ENCODE peak calls at places on chromosomes 11 and 22, in nine cellular contexts. K is right lobe of liver, A is sigmoid colon, Y is gastrocnemius medialis, Q is adrenal gland, U is A549, S is body of pancreas, I is IMR-90, N is HCT116. J is an unnamed sample.

GRCh38 chr11:118921121-118921928 is 4.4 kb downstream of the BCL9L start:
- DNase-seq in K (peak; percentile 86), A (peak; percentile 93), Y (peak; percentile 80), Q (peak; percentile 92), U (peak; percentile 89), S (peak; percentile 88), I (peak; percentile 88), N (no peak), J (no peak)

GRCh38 chr11:2800655-2801531 is 84.7 kb downstream of the CDKN1C start:
- DNase-seq in K (peak; percentile 39), A (peak; percentile 57), Y (peak; percentile 8), Q (peak; percentile 11), U (no peak), S (peak; percentile 1), I (no peak), N (no peak), J (no peak)

GRCh38 chr11:76239483-76240142 is 33.3 kb upstream of the WNT11 start:
- DNase-seq in K (no peak), A (no peak), Y (no peak), Q (no peak), U (no peak), S (no peak), I (no peak), N (no peak), J (no peak)

GRCh38 chr11:63554901-63555218 is 8.3 kb downstream of the PLAAT2 start:
- DNase-seq in K (no peak), A (no peak), Y (no peak), Q (no peak), U (no peak), S (no peak), I (no peak), N (no peak), J (no peak)

GRCh38 chr11:3137486-3138177 is 27.5 kb downstream of the OSBPL5 start:
- DNase-seq in K (peak; percentile 50), A (peak; percentile 57), Y (no peak), Q (no peak), U (no peak), S (no peak), I (no peak), N (no peak), J (no peak)

GRCh38 chr22:22068025-22068424 is 85.4 kb upstream of the TOP3B start:
- DNase-seq in K (no peak), A (no peak), Y (no peak), Q (no peak), U (no peak), S (no peak), I (no peak), N (no peak), J (no peak)

GRCh38 chr11:107712342-107712741 is 486 bp upstream of the SLN start:
- DNase-seq in K (no peak), A (no peak), Y (no peak), Q (no peak), U (no peak), S (no peak), I (no peak), N (no peak), J (no peak)

GRCh38 chr11:61645179-61645868 is 34.9 kb upstream of the DAGLA start:
- DNase-seq in K (no peak), A (no peak), Y (no peak), Q (no peak), U (no peak), S (no peak), I (peak; percentile 19), N (no peak), J (no peak)

GRCh38 chr11:1749787-1750351 is 526 bp downstream of the IFITM10 start:
- DNase-seq in K (no peak), A (no peak), Y (peak; percentile 50), Q (peak; percentile 76), U (no peak), S (no peak), I (peak; percentile 78), N (no peak), J (no peak)

GRCh38 chr22:38257650-38258246 is 15.1 kb downstream of the TMEM184B start:
- DNase-seq in K (no peak), A (no peak), Y (no peak), Q (no peak), U (no peak), S (peak; percentile 76), I (no peak), N (no peak), J (no peak)

GRCh38 chr11:76694664-76695063 is 24.1 kb upstream of the LRRC32 start:
- DNase-seq in K (no peak), A (no peak), Y (no peak), Q (no peak), U (peak; percentile 31), S (no peak), I (peak; percentile 90), N (no peak), J (no peak)

GRCh38 chr11:100576044-100577021 is 110.8 kb upstream of the ARHGAP42 start:
- DNase-seq in K (no peak), A (no peak), Y (no peak), Q (peak; percentile 16), U (peak; percentile 52), S (peak; percentile 33), I (peak; percentile 73), N (peak; percentile 43), J (no peak)

GRCh38 chr11:126352934-126353801 is 2.3 kb upstream of the ST3GAL4 start:
- DNase-seq in K (no peak), A (no peak), Y (no peak), Q (no peak), U (peak; percentile 75), S (no peak), I (peak; percentile 75), N (no peak), J (no peak)

GRCh38 chr22:46641829-46642266 is 21.7 kb downstream of the GRAMD4 start:
- DNase-seq in K (no peak), A (peak; percentile 82), Y (no peak), Q (no peak), U (no peak), S (no peak), I (peak; percentile 36), N (no peak), J (no peak)

GRCh38 chr11:64810891-64811272 is 531 bp upstream of the MEN1 start:
- DNase-seq in K (no peak), A (peak; percentile 65), Y (no peak), Q (no peak), U (no peak), S (peak; percentile 26), I (no peak), N (no peak), J (no peak)

GRCh38 chr11:47675851-47676250 is 33.5 kb upstream of the MTCH2 start:
- DNase-seq in K (no peak), A (no peak), Y (no peak), Q (no peak), U (no peak), S (no peak), I (no peak), N (no peak), J (no peak)

DNA sequence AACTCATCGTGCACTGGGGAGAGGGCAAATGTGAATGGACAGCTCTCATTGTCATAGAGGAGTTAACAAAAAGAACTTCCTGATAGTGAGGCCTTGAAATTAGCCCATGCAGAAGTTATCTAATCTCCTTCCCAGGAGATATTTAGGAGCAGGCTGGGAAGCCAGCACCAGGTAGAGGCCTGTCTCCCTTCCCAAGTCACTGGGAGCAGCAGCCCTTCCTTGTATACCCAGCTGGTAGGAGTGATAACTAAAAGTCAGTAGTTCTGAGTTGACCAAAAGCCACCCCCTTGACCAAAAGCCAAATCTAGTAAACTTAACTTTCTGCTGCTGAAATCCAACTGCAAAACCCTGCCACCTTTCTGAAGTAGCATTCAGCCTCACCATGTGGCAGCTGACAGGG is 1.4 kb upstream of the BACE1-AS start:
- DNase-seq in K (no peak), A (no peak), Y (no peak), Q (no peak), U (no peak), S (peak; percentile 80), I (no peak), N (no peak), J (no peak)
- TF ChIP-seq POLR2A in K (no peak), A (no peak), Y (no peak), Q (no peak), U (no peak), S (no peak), I (no peak), N (no peak), J (no peak)

GRCh38 chr11:41788177-41788576 is 328.7 kb upstream of the LRRC4C start:
- DNase-seq in K (no peak), A (no peak), Y (no peak), Q (no peak), U (no peak), S (no peak), I (no peak), N (no peak), J (no peak)
- H3K4me1 ChIP-seq in K (no peaks in the 10 kb centered on the region), A (no peaks in the 10 kb centered on the region), Y (no peaks in the 10 kb centered on the region), Q (no peaks in the 10 kb centered on the region), U (no peaks in the 10 kb centered on the region), S (no peaks in the 10 kb centered on the region), I (no peaks in the 10 kb centered on the region), N (no peaks in the 10 kb centered on the region), J (no peaks in the 10 kb centered on the region)

GRCh38 chr11:35216962-35217667 is 78.1 kb downstream of the CD44 start:
- DNase-seq in K (no peak), A (no peak), Y (no peak), Q (peak; percentile 44), U (no peak), S (peak; percentile 72), I (no peak), N (no peak), J (no peak)

GRCh38 chr11:35214792-35215193 is 75.8 kb downstream of the CD44 start:
- DNase-seq in K (no peak), A (no peak), Y (no peak), Q (no peak), U (peak; percentile 46), S (no peak), I (peak; percentile 97), N (peak; percentile 74), J (no peak)

GRCh38 chr11:35215945-35216344 is 77.0 kb downstream of the CD44 start:
- DNase-seq in K (no peak), A (no peak), Y (no peak), Q (no peak), U (no peak), S (no peak), I (no peak), N (no peak), J (no peak)

GRCh38 chr11:35211952-35212351 is 73.0 kb downstream of the CD44 start:
- DNase-seq in K (no peak), A (no peak), Y (no peak), Q (no peak), U (no peak), S (no peak), I (no peak), N (no peak), J (no peak)

GRCh38 chr11:35214181-35214770 is 75.3 kb downstream of the CD44 start:
- DNase-seq in K (no peak), A (no peak), Y (no peak), Q (no peak), U (no peak), S (no peak), I (no peak), N (no peak), J (no peak)
- TF ChIP-seq POLR2A in K (no peak), A (no peak), Y (no peak), Q (no peak), U (no peak), S (no peak), I (no peak), N (no peak), J (no peak)

DNA sequence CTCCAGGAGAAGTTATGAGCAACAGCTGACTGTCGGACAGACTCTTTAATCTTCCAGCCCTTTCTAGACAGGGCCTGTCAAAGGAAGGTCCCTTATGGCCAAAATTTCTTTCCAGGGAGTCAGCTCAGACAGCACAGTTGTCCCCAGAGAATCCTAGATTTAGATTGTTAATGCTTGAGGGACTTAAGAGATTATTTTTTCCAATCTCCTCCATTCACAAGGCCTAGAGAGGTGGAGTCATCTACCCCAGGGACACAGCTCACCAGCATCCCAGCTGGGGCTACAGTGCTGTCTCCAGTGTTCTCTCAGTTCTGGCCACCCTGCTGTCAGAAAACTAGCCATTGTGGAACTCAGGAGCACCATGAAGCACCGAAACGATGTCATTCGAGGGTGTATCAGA is 7.8 kb downstream of the DSCAML1 start:
- DNase-seq in K (no peak), A (no peak), Y (no peak), Q (no peak), U (no peak), S (no peak), I (no peak), N (no peak), J (no peak)
- H3K4me1 ChIP-seq in K (no peaks in the 10 kb centered on the region), A (no peaks in the 10 kb centered on the region), Y (no peaks in the 10 kb centered on the region), Q (no peaks in the 10 kb centered on the region), U (peaks cover 18% of the 10 kb centered on the region), S (no peaks in the 10 kb centered on the region), I (no peaks in the 10 kb centered on the region), N (no peaks in the 10 kb centered on the region), J (no peaks in the 10 kb centered on the region)

J was measured in esophagus squamous epithelium.